ENCODE peak calls at places on chromosomes 2 and 18, in seven cellular contexts. B is mammary epithelial cell, G is Peyer's patch, R is body of pancreas, X is H7, Z is HCT116, J is stomach. S is an unnamed sample.

GRCh38 chr2:150916434-150916833 is 345.2 kb downstream of the RBM43 start:
- DNase-seq in B (no peak), G (no peak), R (no peak), X (no peak), Z (no peak), J (no peak), S (no peak)

GRCh38 chr2:35114765-35115164 is 1240.8 kb upstream of the CRIM1 start:
- DNase-seq in B (no peak), G (no peak), R (no peak), X (peak), Z (no peak), J (no peak), S (no peak)

GRCh38 chr2:108641766-108642165 is 77.5 kb upstream of the RANBP2 start:
- DNase-seq in B (no peak), G (no peak), R (no peak), X (no peak), Z (no peak), J (no peak), S (no peak)

GRCh38 chr2:136384541-136385303 is 266.8 kb upstream of the CXCR4 start:
- DNase-seq in B (peak), G (no peak), R (no peak), X (peak), Z (peak), J (no peak), S (no peak)

GRCh38 chr2:129793326-129793955 is 186.0 kb upstream of the RAB6C start:
- DNase-seq in B (no peak), G (no peak), R (no peak), X (peak), Z (no peak), J (no peak), S (no peak)

GRCh38 chr2:32562906-32563305 is 64.9 kb upstream of the TTC27 start:
- DNase-seq in B (no peak), G (no peak), R (no peak), X (no peak), Z (no peak), J (no peak), S (no peak)

GRCh38 chr2:190838492-190838910 is 42.1 kb upstream of the GLS start:
- DNase-seq in B (peak), G (no peak), R (no peak), X (no peak), Z (no peak), J (no peak), S (peak)

GRCh38 chr2:227697013-227697412 is 20.8 kb downstream of the SLC19A3 start:
- DNase-seq in B (no peak), G (no peak), R (no peak), X (no peak), Z (no peak), J (no peak), S (no peak)

GRCh38 chr2:44237221-44237620 is 38.1 kb upstream of the SLC3A1 start:
- DNase-seq in B (no peak), G (no peak), R (no peak), X (no peak), Z (no peak), J (no peak), S (no peak)

GRCh38 chr2:181955010-181955409 is 30.6 kb upstream of the PPP1R1C start:
- DNase-seq in B (peak), G (no peak), R (no peak), X (no peak), Z (peak), J (no peak), S (no peak)

GRCh38 chr2:222671259-222672067 is at the start of gene MOGAT1:
- DNase-seq in B (no peak), G (peak), R (peak), X (peak), Z (no peak), J (peak), S (no peak)

GRCh38 chr2:71948781-71949536 is 198.7 kb downstream of the CYP26B1 start:
- DNase-seq in B (no peak), G (no peak), R (no peak), X (no peak), Z (no peak), J (no peak), S (no peak)

GRCh38 chr2:167298017-167298416 is 409.7 kb downstream of the XIRP2 start:
- DNase-seq in B (no peak), G (no peak), R (no peak), X (no peak), Z (no peak), J (no peak), S (no peak)

GRCh38 chr2:162928356-162928755 is 89.8 kb upstream of the KCNH7 start:
- DNase-seq in B (peak), G (no peak), R (no peak), X (no peak), Z (no peak), J (no peak), S (no peak)

GRCh38 chr18:23609390-23610008 is 23.2 kb upstream of the NPC1 start:
- DNase-seq in B (no peak), G (peak), R (no peak), X (no peak), Z (no peak), J (no peak), S (no peak)

GRCh38 chr18:45997689-45998088 is 30.6 kb upstream of the EPG5 start:
- DNase-seq in B (no peak), G (no peak), R (no peak), X (peak), Z (no peak), J (no peak), S (no peak)

GRCh38 chr2:75237296-75237695 is 38.0 kb upstream of the TACR1 start:
- DNase-seq in B (no peak), G (no peak), R (no peak), X (no peak), Z (no peak), J (no peak), S (no peak)

GRCh38 chr2:31382452-31383120 is 32.0 kb downstream of the XDH start:
- DNase-seq in B (peak), G (no peak), R (no peak), X (peak), Z (no peak), J (no peak), S (peak)

GRCh38 chr18:3726241-3726951 is 276.4 kb downstream of the TGIF1 start:
- DNase-seq in B (no peak), G (no peak), R (no peak), X (no peak), Z (no peak), J (no peak), S (no peak)

GRCh38 chr2:210399440-210400041 is 77.0 kb downstream of the LANCL1 start:
- DNase-seq in B (peak), G (no peak), R (no peak), X (no peak), Z (peak), J (no peak), S (no peak)

GRCh38 chr2:167157523-167157922 is 269.2 kb downstream of the XIRP2 start:
- DNase-seq in B (no peak), G (no peak), R (no peak), X (no peak), Z (no peak), J (no peak), S (no peak)

GRCh38 chr2:19846030-19846429 is 55.8 kb downstream of the TTC32 start:
- DNase-seq in B (no peak), G (no peak), R (peak), X (no peak), Z (no peak), J (no peak), S (no peak)

GRCh38 chr2:56204556-56204955 is 20.8 kb downstream of the CCDC85A start:
- DNase-seq in B (peak), G (no peak), R (no peak), X (no peak), Z (no peak), J (no peak), S (no peak)

GRCh38 chr18:73535189-73535588 is 612.4 kb downstream of the FBXO15 start:
- DNase-seq in B (no peak), G (no peak), R (no peak), X (no peak), Z (no peak), J (no peak), S (no peak)

GRCh38 chr2:25194576-25195122 is 26.3 kb upstream of the POMC start:
- DNase-seq in B (no peak), G (no peak), R (peak), X (no peak), Z (no peak), J (no peak), S (no peak)

GRCh38 chr18:21456428-21457178 is 143.9 kb downstream of the ESCO1 start:
- DNase-seq in B (no peak), G (no peak), R (no peak), X (no peak), Z (no peak), J (no peak), S (no peak)

GRCh38 chr2:150530168-150530567 is 42.7 kb upstream of the RND3 start:
- DNase-seq in B (no peak), G (no peak), R (no peak), X (no peak), Z (no peak), J (no peak), S (no peak)

GRCh38 chr18:75140296-75140695 is 68.6 kb downstream of the PTGR3 start:
- DNase-seq in B (no peak), G (no peak), R (no peak), X (no peak), Z (no peak), J (no peak), S (no peak)

GRCh38 chr2:193806088-193806774 is 1611.5 kb upstream of the TMEFF2 start:
- DNase-seq in B (peak), G (no peak), R (no peak), X (no peak), Z (no peak), J (no peak), S (no peak)

GRCh38 chr2:19235308-19235707 is 123.1 kb downstream of the OSR1 start:
- DNase-seq in B (peak), G (no peak), R (no peak), X (no peak), Z (no peak), J (no peak), S (peak)

GRCh38 chr2:207167129-207167923 is 1.6 kb upstream of the KLF7 start:
- DNase-seq in B (peak), G (no peak), R (no peak), X (no peak), Z (no peak), J (no peak), S (no peak)

GRCh38 chr18:48613589-48613988 is 74.8 kb downstream of the CTIF start:
- DNase-seq in B (no peak), G (peak), R (peak), X (peak), Z (no peak), J (no peak), S (no peak)

GRCh38 chr2:8794923-8795825 is 42.2 kb downstream of the KIDINS220 start:
- DNase-seq in B (no peak), G (no peak), R (no peak), X (no peak), Z (no peak), J (no peak), S (peak)

GRCh38 chr2:98822301-98823164 is 91.6 kb upstream of the MGAT4A start:
- DNase-seq in B (no peak), G (peak), R (peak), X (peak), Z (no peak), J (peak), S (no peak)

GRCh38 chr2:229342376-229342775 is 71.3 kb upstream of the PID1 start:
- DNase-seq in B (peak), G (no peak), R (peak), X (peak), Z (peak), J (peak), S (no peak)

GRCh38 chr2:217899231-217900009 is 103.4 kb downstream of the TNS1 start:
- DNase-seq in B (peak), G (peak), R (peak), X (peak), Z (peak), J (peak), S (peak)

GRCh38 chr2:80348953-80349352 is 44.4 kb upstream of the LRRTM1 start:
- DNase-seq in B (no peak), G (no peak), R (no peak), X (no peak), Z (no peak), J (no peak), S (no peak)

DNA sequence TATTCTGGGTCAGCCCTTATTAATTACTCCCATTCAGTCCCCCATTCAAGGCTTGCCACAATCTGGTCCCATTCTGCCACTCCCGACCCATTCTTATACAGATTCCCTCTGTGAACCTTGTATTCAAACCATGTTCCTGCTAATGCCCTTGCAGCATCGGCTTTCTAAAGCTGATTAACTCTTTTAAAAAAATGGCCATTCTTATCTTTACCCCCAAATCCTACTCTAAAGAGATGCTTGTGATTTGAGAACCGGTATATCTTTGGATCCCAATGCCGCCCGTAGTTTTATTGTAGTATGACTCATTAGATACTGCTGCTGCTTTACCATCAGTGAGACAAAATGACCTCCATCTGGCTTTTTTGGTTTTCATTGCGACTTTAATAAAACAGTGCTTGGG is 72.2 kb downstream of the XRCC5 start:
- DNase-seq in B (no peak), G (no peak), R (no peak), X (no peak), Z (no peak), J (no peak), S (no peak)
- H3K4me3 ChIP-seq in B (no peak), G (no peak), R (no peak), X (no peak), Z (no peak), J (no peak), S (no peak)

DNA sequence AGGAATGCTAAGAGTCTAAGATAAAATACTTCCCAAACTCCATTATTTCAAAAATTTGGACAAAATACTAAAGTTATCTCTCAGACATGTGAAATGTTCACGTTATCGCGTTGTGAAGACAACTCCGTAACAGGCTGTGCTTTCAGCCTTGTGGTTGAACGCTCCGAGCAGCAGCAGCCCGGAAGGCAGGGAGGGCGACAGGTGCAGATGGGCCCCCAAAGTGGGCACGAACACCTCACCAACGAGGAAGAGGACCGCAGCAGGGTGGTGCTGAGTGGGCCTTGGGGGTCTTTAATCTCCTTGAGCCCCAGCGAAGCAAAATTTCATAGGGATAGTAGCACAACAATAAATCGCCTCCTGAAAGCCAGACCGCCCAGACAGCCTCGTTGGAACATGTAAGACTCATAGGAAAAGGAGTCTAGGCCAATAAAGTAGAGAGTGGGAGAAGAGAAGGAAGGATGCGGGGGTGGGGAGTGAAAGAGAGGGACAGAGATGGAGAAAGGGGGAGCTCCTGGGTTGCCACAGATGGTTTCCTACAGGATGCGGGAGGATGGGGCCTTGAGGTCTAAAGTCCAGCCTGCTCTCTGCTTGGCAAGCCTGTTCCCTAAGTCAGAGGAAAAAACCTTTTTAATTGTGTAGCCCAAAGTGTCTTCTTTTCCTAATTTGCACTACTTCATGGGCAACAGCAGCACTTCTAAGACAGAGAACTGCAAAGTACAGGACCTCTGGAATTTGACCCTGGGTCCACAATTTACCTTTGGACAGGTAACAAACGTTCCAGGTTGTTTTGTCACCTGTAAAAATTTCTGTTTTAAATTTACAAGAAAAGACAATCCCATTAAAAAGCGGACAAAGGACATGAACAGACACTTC is 1.3 kb upstream of the FAM110C start:
- DNase-seq in B (no peak), G (no peak), R (peak), X (peak), Z (no peak), J (no peak), S (no peak)
- H3K4me3 ChIP-seq in B (peak), G (no peak), R (no peak), X (peak), Z (peak), J (peak), S (no peak)

GRCh38 chr2:177149155-177149503 is 63.5 kb upstream of the HNRNPA3 start:
- DNase-seq in B (no peak), G (no peak), R (no peak), X (no peak), Z (no peak), J (no peak), S (no peak)
- H3K4me3 ChIP-seq in B (no peak), G (peak), R (no peak), X (no peak), Z (no peak), J (no peak), S (no peak)

DNA sequence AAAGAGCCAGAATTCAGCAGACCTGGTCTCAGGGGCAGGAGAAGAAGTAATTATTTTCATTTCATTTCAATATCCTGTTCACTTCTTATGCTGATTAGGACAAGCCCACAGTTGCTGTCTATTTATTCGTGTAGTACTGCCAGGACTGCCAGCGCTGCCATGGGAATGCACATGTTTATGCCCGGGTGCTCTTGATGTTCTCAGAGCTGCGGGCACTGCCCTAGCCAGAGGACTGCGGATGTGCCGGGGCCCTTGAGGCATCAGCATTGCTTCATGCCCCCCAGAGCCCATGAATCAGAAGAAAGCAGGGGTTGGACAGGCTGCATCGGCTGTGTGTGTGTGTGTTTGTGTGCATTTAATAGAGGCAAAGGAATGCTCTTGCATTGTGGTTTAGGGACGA is 45.5 kb upstream of the DLX2 start:
- DNase-seq in B (peak), G (no peak), R (no peak), X (no peak), Z (no peak), J (no peak), S (no peak)
- H3K4me3 ChIP-seq in B (no peak), G (no peak), R (no peak), X (no peak), Z (no peak), J (no peak), S (no peak)

GRCh38 chr18:68417166-68417776 is 297.6 kb downstream of the TMX3 start:
- DNase-seq in B (peak), G (no peak), R (no peak), X (no peak), Z (no peak), J (no peak), S (no peak)
- H3K4me3 ChIP-seq in B (no peak), G (no peak), R (no peak), X (no peak), Z (no peak), J (no peak), S (no peak)

GRCh38 chr2:11482473-11483031 is 16.6 kb upstream of the E2F6 start:
- DNase-seq in B (no peak), G (no peak), R (peak), X (peak), Z (no peak), J (no peak), S (no peak)
- H3K4me3 ChIP-seq in B (peak), G (peak), R (no peak), X (peak), Z (peak), J (peak), S (peak)

DNA sequence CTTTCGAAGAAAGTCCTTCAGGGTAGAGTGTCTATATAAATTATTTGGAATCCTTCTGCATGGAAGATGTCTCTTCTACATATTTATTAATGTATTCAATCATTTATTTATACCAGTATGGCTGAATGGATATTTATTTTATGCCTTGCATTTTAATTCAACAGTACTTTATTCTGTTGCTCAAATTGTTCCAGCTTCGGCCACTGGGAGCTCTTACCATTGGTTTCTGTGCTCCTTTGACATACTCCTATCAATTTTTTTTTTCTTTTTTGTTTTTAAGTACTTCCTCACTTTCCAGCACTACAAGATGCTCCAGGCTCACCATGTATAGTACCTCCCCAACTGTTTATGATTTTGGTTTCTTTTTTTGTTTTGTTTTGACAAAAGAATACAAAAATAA is 39.4 kb upstream of the WIPF1 start:
- DNase-seq in B (no peak), G (no peak), R (no peak), X (no peak), Z (no peak), J (no peak), S (no peak)
- H3K4me3 ChIP-seq in B (no peak), G (no peak), R (no peak), X (no peak), Z (no peak), J (no peak), S (no peak)

S was measured in skeletal muscle cell.